ENCODE peak calls at places on chromosomes 3 and 15, in ten cellular contexts. K is small intestine, D is H9, G is DND-41, X is psoas muscle, R is H1, S is A549, H is aorta, P is body of pancreas, Q is endothelial cell of umbilical vein. M is an unnamed sample.

GRCh38 chr3:100802126-100802525 is 92.8 kb downstream of the TFG start:
- DNase-seq in H (no peak), X (no peak), G (no peak), Q (no peak), S (no peak), D (no peak), P (no peak), R (no peak), K (no peak), M (no peak)

GRCh38 chr3:134330895-134331810 is 43.1 kb downstream of the AMOTL2 start:
- DNase-seq in K (no peak), X (peak; percentile 62), D (no peak), P (no peak), S (peak; percentile 67), R (no peak), Q (peak; percentile 19), H (peak; percentile 73), G (no peak), M (no peak)

GRCh38 chr15:79635149-79635771 is 203.1 kb downstream of the MINAR1 start:
- DNase-seq in R (no peak), K (no peak), Q (no peak), S (peak; percentile 65), G (no peak), D (no peak), X (no peak), P (no peak), H (no peak), M (no peak)

GRCh38 chr15:89469331-89470107 is 26.9 kb downstream of the RHCG start:
- DNase-seq in D (peak; percentile 65), H (no peak), S (no peak), P (no peak), K (peak; percentile 35), Q (no peak), R (no peak), G (no peak), X (no peak), M (no peak)

GRCh38 chr3:149019581-149019980 is 28.2 kb downstream of the GYG1 start:
- DNase-seq in Q (no peak), X (no peak), D (no peak), R (no peak), K (no peak), H (no peak), S (no peak), G (no peak), P (no peak), M (no peak)

GRCh38 chr3:32076566-32076965 is 29.9 kb upstream of the GPD1L start:
- DNase-seq in K (no peak), P (no peak), X (no peak), R (no peak), H (no peak), Q (no peak), G (no peak), S (no peak), D (no peak), M (no peak)

GRCh38 chr15:69524296-69524695 is 71.7 kb downstream of the RPLP1 start:
- DNase-seq in X (no peak), D (no peak), S (no peak), G (no peak), H (no peak), R (no peak), K (peak; percentile 91), Q (no peak), P (no peak), M (no peak)

GRCh38 chr3:86708908-86709307 is 282.0 kb downstream of the VGLL3 start:
- DNase-seq in X (no peak), K (no peak), Q (no peak), S (no peak), G (no peak), P (no peak), R (no peak), D (no peak), H (no peak), M (no peak)

GRCh38 chr15:88664151-88664778 is 25.4 kb downstream of the ISG20 start:
- DNase-seq in D (no peak), H (no peak), G (peak; percentile 11), R (no peak), Q (peak; percentile 34), S (no peak), X (no peak), P (no peak), K (peak; percentile 42), M (peak; percentile 42)

GRCh38 chr3:180316321-180316720 is 279.6 kb upstream of the PEX5L start:
- DNase-seq in S (no peak), H (no peak), D (no peak), R (no peak), P (no peak), Q (no peak), G (no peak), X (no peak), K (no peak), M (no peak)

GRCh38 chr3:52399593-52399992 is 45.3 kb downstream of the SEMA3G start:
- DNase-seq in P (no peak), X (peak; percentile 4), R (no peak), H (peak; percentile 38), Q (no peak), G (no peak), K (peak; percentile 20), D (no peak), S (no peak), M (no peak)

GRCh38 chr3:130700541-130700940 is 46.1 kb downstream of the PIK3R4 start:
- DNase-seq in P (peak; percentile 24), K (no peak), H (no peak), G (no peak), S (no peak), X (no peak), R (no peak), D (no peak), Q (peak; percentile 98), M (no peak)

GRCh38 chr3:67109651-67110204 is 111.6 kb downstream of the KBTBD8 start:
- DNase-seq in H (no peak), K (peak; percentile 31), P (no peak), D (no peak), Q (peak; percentile 69), G (no peak), S (peak; percentile 42), X (no peak), R (no peak), M (no peak)

GRCh38 chr15:49847937-49848823 is 227.3 kb downstream of the DTWD1 start:
- DNase-seq in Q (no peak), D (no peak), H (no peak), X (no peak), R (no peak), G (no peak), S (peak; percentile 91), K (no peak), P (no peak), M (no peak)

GRCh38 chr3:23094890-23095462 is 108.2 kb upstream of the UBE2E2 start:
- DNase-seq in P (no peak), D (no peak), R (no peak), S (peak; percentile 70), H (no peak), G (no peak), K (no peak), X (no peak), Q (peak; percentile 70), M (no peak)

GRCh38 chr3:192818126-192818525 is 90.8 kb upstream of the FGF12 start:
- DNase-seq in R (no peak), X (no peak), Q (peak; percentile 23), P (no peak), S (no peak), H (no peak), D (no peak), K (no peak), G (no peak), M (no peak)
- H3K27ac ChIP-seq in R (no peak overlapping the region), X (no peak overlapping the region), Q (peak overlapping the region; percentile 5), P (no peak overlapping the region), S (peak overlapping the region; percentile 74), H (no peak overlapping the region), D (no peak overlapping the region), K (no peak overlapping the region), G (no peak overlapping the region), M (no peak overlapping the region)

DNA sequence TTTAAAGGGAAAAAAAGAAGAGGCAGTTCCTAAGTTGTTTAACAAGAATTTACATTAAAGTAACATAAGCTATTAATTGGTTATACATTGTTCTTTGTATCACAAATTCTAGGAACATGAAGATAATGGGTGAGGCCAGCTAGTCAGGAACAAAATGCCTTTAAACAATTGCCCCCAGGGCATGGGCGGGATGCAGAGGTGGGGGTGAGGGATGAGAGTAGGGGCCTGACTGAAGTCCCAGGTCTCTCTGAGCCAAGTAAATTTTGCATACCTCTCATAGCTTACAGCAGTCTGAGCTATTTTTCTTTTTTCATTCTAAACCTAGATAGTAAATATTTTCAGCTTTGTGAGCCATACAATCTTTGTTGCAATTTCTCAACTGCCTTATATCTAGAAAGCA is 77.8 kb upstream of the RNU6-1 start:
- DNase-seq in Q (no peak), H (no peak), R (no peak), G (no peak), K (no peak), P (no peak), D (no peak), X (no peak), S (no peak), M (no peak)
- H3K27ac ChIP-seq in Q (no peak overlapping the region), H (peak overlapping the region; percentile 13), R (no peak overlapping the region), G (no peak overlapping the region), K (no peak overlapping the region), P (no peak overlapping the region), D (no peak overlapping the region), X (peak overlapping the region; percentile 74), S (peak overlapping the region; percentile 88), M (no peak overlapping the region)

GRCh38 chr3:72303926-72304325 is 519.0 kb upstream of the PROK2 start:
- DNase-seq in Q (peak; percentile 94), H (no peak), D (peak; percentile 36), K (no peak), P (no peak), R (no peak), X (no peak), G (no peak), S (no peak), M (no peak)
- H3K27ac ChIP-seq in Q (no peak overlapping the region), H (no peak overlapping the region), D (no peak overlapping the region), K (no peak overlapping the region), P (no peak overlapping the region), R (no peak overlapping the region), X (no peak overlapping the region), G (no peak overlapping the region), S (no peak overlapping the region), M (no peak overlapping the region)

GRCh38 chr3:112360574-112360973 is 27.6 kb downstream of the CD200 start:
- DNase-seq in R (no peak), X (peak; percentile 23), K (no peak), S (no peak), P (peak; percentile 23), D (no peak), Q (no peak), H (peak; percentile 66), G (no peak), M (no peak)
- H3K27ac ChIP-seq in R (no peak overlapping the region), X (peak overlapping the region; percentile 60), K (no peak overlapping the region), S (no peak overlapping the region), P (no peak overlapping the region), D (no peak overlapping the region), Q (no peak overlapping the region), H (no peak overlapping the region), G (no peak overlapping the region), M (no peak overlapping the region)

DNA sequence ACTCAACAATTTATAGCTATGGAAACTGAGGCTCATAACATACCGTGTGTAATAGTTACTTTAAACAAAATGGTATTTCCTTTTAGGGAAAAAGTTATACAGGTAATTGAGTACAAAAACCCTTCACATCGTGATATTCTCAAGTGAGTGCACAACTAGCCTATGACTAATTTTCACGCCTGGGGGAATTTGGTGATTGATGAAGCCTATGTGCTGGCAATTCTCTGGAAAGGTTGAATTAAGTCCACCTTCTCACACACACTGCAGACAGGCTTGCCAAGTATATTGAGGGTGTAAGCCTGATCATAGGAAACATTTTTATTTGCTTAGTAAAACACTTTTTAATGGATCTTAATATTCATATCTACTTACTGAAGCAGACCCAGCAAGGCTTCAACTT is 41.3 kb upstream of the ROBO2 start:
- DNase-seq in X (no peak), P (no peak), D (no peak), S (no peak), G (no peak), K (no peak), Q (no peak), H (no peak), R (no peak), M (no peak)
- H3K27ac ChIP-seq in X (no peak overlapping the region), P (no peak overlapping the region), D (no peak overlapping the region), S (no peak overlapping the region), G (no peak overlapping the region), K (no peak overlapping the region), Q (no peak overlapping the region), H (no peak overlapping the region), R (no peak overlapping the region), M (no peak overlapping the region)

M was measured in CD4-positive, alpha-beta T cell.